ENCODE peak calls at places on chromosomes 7 and 10, in four cellular contexts. Y is HepG2, R is K562, E is GM12878. S is an unnamed sample.

GRCh38 chr7:76302299-76303056 is at the start of gene HSPB1:
- DNase-seq in R (peak), E (peak), Y (peak), S (peak)

GRCh38 chr10:5563991-5564536 is 39.3 kb downstream of the CALML3 start:
- DNase-seq in Y (no peak), R (peak), E (no peak), S (no peak)

GRCh38 chr10:78578929-78579328 is 489.8 kb upstream of the ZMIZ1 start:
- DNase-seq in Y (no peak), R (no peak), E (peak), S (no peak)

GRCh38 chr10:24433705-24434104 is 224.8 kb downstream of the KIAA1217 start:
- DNase-seq in E (no peak), R (no peak), Y (no peak), S (no peak)

GRCh38 chr7:105353752-105354328 is 34.9 kb downstream of the SRPK2 start:
- DNase-seq in Y (no peak), R (peak), E (no peak), S (no peak)

GRCh38 chr7:137480824-137481365 is 137.4 kb upstream of the PTN start:
- DNase-seq in R (no peak), E (no peak), Y (no peak), S (no peak)

GRCh38 chr7:24152356-24152755 is 131.6 kb upstream of the NPY start:
- DNase-seq in E (no peak), Y (no peak), R (no peak), S (no peak)

GRCh38 chr7:107924841-107925490 is 34.0 kb downstream of the DLD start:
- DNase-seq in E (peak), R (no peak), Y (no peak), S (no peak)

GRCh38 chr7:65820287-65820950 is 52.5 kb upstream of the VKORC1L1 start:
- DNase-seq in Y (no peak), R (no peak), E (no peak), S (no peak)

GRCh38 chr10:132470306-132471124 is 67.1 kb upstream of the INPP5A start:
- DNase-seq in E (no peak), R (no peak), Y (no peak), S (no peak)

GRCh38 chr7:4661871-4662270 is 20.2 kb upstream of the FOXK1 start:
- DNase-seq in Y (no peak), R (no peak), E (no peak), S (no peak)

GRCh38 chr10:67837519-67838314 is at the start of gene DNAJC12:
- DNase-seq in R (peak), Y (peak), E (no peak), S (peak)

GRCh38 chr7:14336256-14336655 is 346.8 kb upstream of the ETV1 start:
- DNase-seq in Y (no peak), E (no peak), R (no peak), S (no peak)

GRCh38 chr7:101696-102376 is 90.5 kb upstream of the FAM20C start:
- DNase-seq in Y (no peak), R (no peak), E (no peak), S (no peak)

GRCh38 chr10:14186245-14186644 is 144.5 kb downstream of the FRMD4A start:
- DNase-seq in R (peak), E (no peak), Y (peak), S (no peak)

GRCh38 chr7:876077-876971 is at the start of gene GET4:
- DNase-seq in R (peak), Y (peak), E (peak), S (peak)

GRCh38 chr7:98514211-98515150 is 102.6 kb upstream of the NPTX2 start:
- DNase-seq in E (no peak), R (peak), Y (no peak), S (no peak)

GRCh38 chr7:158815046-158815445 is 14.3 kb downstream of the ESYT2 start:
- DNase-seq in E (no peak), Y (no peak), R (no peak), S (no peak)

GRCh38 chr10:480928-481551 is 208.4 kb downstream of the DIP2C start:
- DNase-seq in E (no peak), R (no peak), Y (no peak), S (no peak)

GRCh38 chr10:132685121-132685891 is 100.6 kb downstream of the NKX6-2 start:
- DNase-seq in Y (peak), R (peak), E (no peak), S (no peak)

GRCh38 chr10:71431216-71431944 is 34.7 kb downstream of the CDH23 start:
- DNase-seq in Y (no peak), R (no peak), E (no peak), S (no peak)

GRCh38 chr10:71234970-71235681 is 22.8 kb downstream of the UNC5B start:
- DNase-seq in E (no peak), Y (no peak), R (peak), S (peak)

GRCh38 chr7:79495544-79496272 is 42.2 kb upstream of the MAGI2 start:
- DNase-seq in E (no peak), R (no peak), Y (no peak), S (no peak)

GRCh38 chr7:94440460-94441039 is 45.9 kb downstream of the COL1A2 start:
- DNase-seq in Y (peak), E (no peak), R (no peak), S (no peak)

GRCh38 chr7:94445696-94446194 is 51.0 kb downstream of the COL1A2 start:
- DNase-seq in E (no peak), R (no peak), Y (peak), S (no peak)

GRCh38 chr7:94441138-94441537 is 46.4 kb downstream of the COL1A2 start:
- DNase-seq in R (no peak), E (no peak), Y (no peak), S (no peak)

GRCh38 chr7:94446308-94446707 is 51.6 kb downstream of the COL1A2 start:
- DNase-seq in Y (no peak), R (no peak), E (no peak), S (no peak)

GRCh38 chr7:94444808-94445207 is 50.1 kb downstream of the COL1A2 start:
- DNase-seq in E (no peak), Y (no peak), R (no peak), S (no peak)
- TF ChIP-seq FOXK2 in E (no peak), Y (no peak), R (no peak), S (no peak)

GRCh38 chr7:2566348-2566889 is 7.6 kb downstream of the IQCE start:
- DNase-seq in R (no peak), Y (no peak), E (no peak), S (no peak)

GRCh38 chr7:2568521-2569223 is 9.9 kb downstream of the IQCE start:
- DNase-seq in R (no peak), Y (no peak), E (no peak), S (no peak)

GRCh38 chr7:2566890-2567662 is 8.3 kb downstream of the IQCE start:
- DNase-seq in Y (peak), R (no peak), E (peak), S (no peak)

GRCh38 chr7:2569421-2569820 is 10.6 kb downstream of the IQCE start:
- DNase-seq in Y (no peak), E (no peak), R (no peak), S (no peak)

GRCh38 chr7:2567663-2568238 is 9.0 kb downstream of the IQCE start:
- DNase-seq in Y (peak), E (no peak), R (no peak), S (no peak)
- TF ChIP-seq SP1 in Y (no peak), E (no peak), R (no peak), S (no peak)

GRCh38 chr7:100889761-100890639 is 485 bp upstream of the UFSP1 start:
- DNase-seq in E (peak), R (peak), Y (peak), S (peak)
- TF ChIP-seq FOXK2 in E (no peak), R (peak), Y (no peak), S (no peak)

GRCh38 chr7:73799282-73800141 is 29.4 kb upstream of the CLDN3 start:
- DNase-seq in R (no peak), E (no peak), Y (peak), S (no peak)
- TF ChIP-seq SP1 in R (no peak), E (no peak), Y (no peak), S (no peak)

GRCh38 chr7:50310361-50310760 is 5.8 kb downstream of the IKZF1 start:
- DNase-seq in R (no peak), Y (no peak), E (no peak), S (no peak)
- TF ChIP-seq FOXK2 in R (no peak), Y (no peak), E (no peak), S (no peak)

GRCh38 chr10:127737563-127738511 is 852 bp downstream of the FOXI2 start:
- DNase-seq in R (no peak), Y (no peak), E (no peak), S (no peak)
- TF ChIP-seq SP1 in R (no peak), Y (no peak), E (no peak), S (no peak)

GRCh38 chr7:50182734-50183133 is 89.7 kb upstream of the ZPBP start:
- DNase-seq in E (no peak), R (no peak), Y (no peak), S (no peak)
- TF ChIP-seq FOXK2 in E (no peak), R (no peak), Y (no peak), S (no peak)

GRCh38 chr7:25321424-25321823 is 93.1 kb upstream of the NPVF start:
- DNase-seq in E (no peak), R (no peak), Y (no peak), S (no peak)
- TF ChIP-seq SP1 in E (no peak), R (no peak), Y (no peak), S (no peak)

GRCh38 chr10:33233191-33233590 is 101.3 kb downstream of the NRP1 start:
- DNase-seq in R (no peak), Y (no peak), E (no peak), S (no peak)
- TF ChIP-seq FOXK2 in R (no peak), Y (no peak), E (no peak), S (no peak)

DNA sequence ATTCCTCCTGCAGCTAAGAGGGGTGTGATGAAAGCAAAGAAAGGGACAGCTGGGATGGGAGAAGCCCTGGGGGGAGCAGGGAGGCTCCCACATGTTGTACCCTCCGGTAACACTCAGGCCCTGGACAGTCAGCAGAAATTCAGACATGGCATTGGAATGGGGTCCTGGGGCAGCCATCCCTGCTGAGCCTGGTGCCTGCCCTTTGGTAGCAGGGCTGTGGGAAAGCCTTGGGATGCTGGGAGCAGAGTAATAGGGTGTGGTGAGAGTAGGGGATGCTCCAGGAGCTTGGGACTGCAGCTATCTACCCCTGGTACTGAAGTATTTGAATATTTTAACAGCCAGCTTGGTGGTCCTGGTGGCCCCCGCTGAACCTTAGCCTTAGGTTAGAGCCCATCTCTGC is 56.8 kb downstream of the FAM241B start:
- DNase-seq in E (no peak), Y (no peak), R (no peak), S (no peak)
- TF ChIP-seq SP1 in E (no peak), Y (no peak), R (no peak), S (no peak)